ENCODE peak calls at places on chromosomes 11 and 22, in four cellular contexts. V is heart right ventricle, L is fibroblast of lung, G is WERI-Rb-1. P is an unnamed sample.

GRCh38 chr11:89487016-89487415 is 4.2 kb downstream of the NOX4 start:
- DNase-seq in V (no peak), L (peak), G (no peak), P (no peak)

GRCh38 chr11:64742940-64743590 is 877 bp downstream of the RASGRP2 start:
- DNase-seq in V (peak), L (no peak), G (peak), P (peak)

GRCh38 chr11:103737791-103738190 is 298.6 kb upstream of the DDI1 start:
- DNase-seq in V (peak), L (peak), G (no peak), P (peak)

GRCh38 chr11:23990346-23990745 is 506.5 kb upstream of the LUZP2 start:
- DNase-seq in V (no peak), L (no peak), G (no peak), P (no peak)

GRCh38 chr22:44332946-44333345 is 20.2 kb upstream of the SHISAL1 start:
- DNase-seq in V (no peak), L (no peak), G (no peak), P (no peak)

GRCh38 chr11:119807841-119808240 is 78.8 kb upstream of the NECTIN1 start:
- DNase-seq in V (no peak), L (no peak), G (no peak), P (no peak)

GRCh38 chr11:132549001-132549400 is 983.3 kb downstream of the OPCML start:
- DNase-seq in V (no peak), L (peak), G (no peak), P (no peak)

GRCh38 chr11:95989216-95989615 is 65.3 kb upstream of the MTMR2 start:
- DNase-seq in V (no peak), L (no peak), G (no peak), P (no peak)

GRCh38 chr11:11944444-11944843 is 64.0 kb downstream of the DKK3 start:
- DNase-seq in V (no peak), L (no peak), G (no peak), P (no peak)

GRCh38 chr22:36397081-36397766 is 9.5 kb upstream of the MYH9 start:
- DNase-seq in V (no peak), L (peak), G (no peak), P (no peak)

GRCh38 chr11:12598330-12599256 is 75.6 kb upstream of the TEAD1 start:
- DNase-seq in V (no peak), L (peak), G (no peak), P (no peak)

GRCh38 chr22:47175151-47175760 is 412.8 kb downstream of the TBC1D22A start:
- DNase-seq in V (peak), L (no peak), G (peak), P (no peak)

GRCh38 chr11:23539556-23539955 is 679.3 kb upstream of the CCDC179 start:
- DNase-seq in V (no peak), L (peak), G (no peak), P (no peak)

GRCh38 chr11:108568183-108568858 is 25.2 kb downstream of the EXPH5 start:
- DNase-seq in V (peak), L (no peak), G (no peak), P (peak)

GRCh38 chr11:76830639-76831312 is 29.9 kb upstream of the ACER3 start:
- DNase-seq in V (no peak), L (peak), G (peak), P (no peak)

GRCh38 chr11:34002420-34002819 is 49.1 kb upstream of the CAPRIN1 start:
- DNase-seq in V (no peak), L (no peak), G (peak), P (no peak)

GRCh38 chr11:82906236-82906635 is 4.7 kb downstream of the DDIAS start:
- DNase-seq in V (no peak), L (peak), G (no peak), P (no peak)

GRCh38 chr11:75918295-75918694 is 103.3 kb downstream of the UVRAG start:
- DNase-seq in V (no peak), L (no peak), G (no peak), P (no peak)

GRCh38 chr11:24043842-24044241 is 453.0 kb upstream of the LUZP2 start:
- DNase-seq in V (no peak), L (no peak), G (no peak), P (no peak)

GRCh38 chr11:126104420-126104819 is 41.8 kb upstream of the CDON start:
- DNase-seq in V (no peak), L (no peak), G (peak), P (no peak)

GRCh38 chr11:43212279-43212678 is 99.5 kb upstream of the API5 start:
- DNase-seq in V (no peak), L (no peak), G (peak), P (no peak)

GRCh38 chr11:122340607-122341006 is 224.6 kb upstream of the BLID start:
- DNase-seq in V (no peak), L (no peak), G (no peak), P (no peak)

GRCh38 chr11:5367461-5368074 is 16.0 kb upstream of the OR51M1 start:
- DNase-seq in V (no peak), L (peak), G (no peak), P (no peak)

GRCh38 chr11:83063073-83063754 is 8.5 kb downstream of the RAB30 start:
- DNase-seq in V (no peak), L (peak), G (no peak), P (no peak)

GRCh38 chr11:45771194-45771941 is 33.6 kb upstream of the SLC35C1 start:
- DNase-seq in V (peak), L (peak), G (peak), P (peak)

GRCh38 chr11:128779036-128779435 is 85.2 kb downstream of the FLI1 start:
- DNase-seq in V (no peak), L (peak), G (no peak), P (no peak)

GRCh38 chr22:36211237-36211881 is 9.8 kb upstream of the APOL4 start:
- DNase-seq in V (no peak), L (peak), G (no peak), P (no peak)

DNA sequence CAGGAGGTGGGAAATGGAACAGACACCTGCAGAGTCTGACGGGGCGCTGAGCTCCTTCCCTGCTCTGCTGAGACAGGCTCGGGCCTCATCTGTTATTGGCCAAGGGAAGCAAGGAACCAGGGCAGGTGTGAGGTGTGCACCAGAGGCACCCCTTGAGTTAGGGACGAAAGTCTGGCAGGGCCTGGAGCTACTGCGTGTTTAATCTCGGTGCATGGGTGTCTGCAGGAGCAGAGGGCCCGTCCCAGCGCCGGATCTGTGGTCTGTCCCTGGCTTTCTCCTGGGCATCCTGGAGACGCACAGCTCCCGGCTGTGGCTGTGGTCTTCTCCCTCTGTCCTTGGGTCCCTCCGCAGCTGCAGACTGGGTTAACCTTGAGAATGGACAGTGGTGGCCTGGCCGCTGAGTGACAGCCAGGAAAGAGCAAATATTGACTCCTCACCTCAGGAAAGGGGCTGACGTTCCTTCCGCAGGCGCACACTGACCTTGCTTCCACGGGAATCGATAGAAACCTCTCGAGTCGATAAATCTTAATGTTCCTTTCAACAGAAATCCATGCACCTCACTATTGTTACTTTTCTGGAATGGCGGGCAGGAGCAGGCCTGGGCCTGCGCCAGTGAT is 975.6 kb downstream of the BRD1 start:
- DNase-seq in V (no peak), L (no peak), G (no peak), P (no peak)
- H3K27ac ChIP-seq in V (no peak), L (no peak), G (no peak), P (no peak)

GRCh38 chr11:36022891-36023290 is 79.0 kb downstream of the LDLRAD3 start:
- DNase-seq in V (no peak), L (no peak), G (peak), P (no peak)

GRCh38 chr11:36023922-36024321 is 80.1 kb downstream of the LDLRAD3 start:
- DNase-seq in V (no peak), L (peak), G (no peak), P (no peak)

GRCh38 chr11:36027731-36028130 is 83.9 kb downstream of the LDLRAD3 start:
- DNase-seq in V (peak), L (no peak), G (no peak), P (peak)

GRCh38 chr11:36026315-36026968 is 82.6 kb downstream of the LDLRAD3 start:
- DNase-seq in V (no peak), L (no peak), G (no peak), P (no peak)

DNA sequence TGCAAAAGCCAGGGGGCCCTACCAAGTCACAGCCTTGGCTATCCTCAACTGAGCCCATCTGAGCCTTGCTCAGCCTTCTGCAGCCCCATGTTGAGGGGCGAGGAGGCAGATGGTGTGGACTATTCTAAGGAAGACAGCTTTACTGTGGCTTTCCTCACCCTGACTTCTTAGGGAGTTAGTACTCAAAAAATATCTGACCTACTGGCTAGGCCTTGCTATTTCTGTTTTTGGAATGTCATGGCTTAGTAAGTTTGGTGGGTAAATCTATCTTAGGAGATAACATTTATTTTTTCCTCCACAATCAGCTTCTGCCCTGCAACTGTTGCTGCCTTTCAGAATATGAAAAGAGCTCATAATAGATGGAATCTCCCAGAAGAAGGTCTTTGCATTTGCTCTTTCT is 80.9 kb downstream of the LDLRAD3 start:
- DNase-seq in V (no peak), L (no peak), G (peak), P (no peak)
- H3K4me3 ChIP-seq in V (no peak), L (no peak), G (no peak), P (no peak)

DNA sequence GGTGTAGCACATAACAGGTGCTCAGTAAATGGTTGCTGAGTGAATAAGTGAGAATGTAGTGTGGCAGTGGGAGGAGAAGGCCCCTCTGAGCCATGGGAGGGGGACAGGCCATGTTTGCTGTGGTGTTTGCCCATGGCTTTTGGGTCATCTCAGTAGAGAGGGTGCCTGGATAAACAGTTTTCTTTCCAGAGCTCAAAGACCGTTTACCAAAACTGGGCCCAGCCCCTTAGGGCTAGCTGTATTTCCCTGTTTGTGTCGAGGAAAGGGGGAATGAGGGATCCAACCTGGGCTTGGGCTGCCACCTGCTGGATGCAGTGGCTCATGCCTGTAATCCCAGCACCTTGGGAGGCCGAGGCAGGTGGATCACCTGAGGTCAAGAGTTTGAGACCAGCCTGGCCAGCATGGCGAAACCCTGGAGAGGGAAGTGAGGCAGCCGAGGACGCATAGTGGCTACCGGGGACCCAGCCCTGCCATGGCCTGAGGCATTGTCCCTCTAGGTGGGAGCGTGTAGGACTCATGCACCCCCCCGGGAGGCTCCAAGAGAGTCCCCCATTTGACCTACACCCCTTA is 8.7 kb upstream of the LTO1 start:
- DNase-seq in V (no peak), L (no peak), G (peak), P (no peak)
- TF ChIP-seq CTCF in V (peak), L (no peak), G (peak), P (peak)

DNA sequence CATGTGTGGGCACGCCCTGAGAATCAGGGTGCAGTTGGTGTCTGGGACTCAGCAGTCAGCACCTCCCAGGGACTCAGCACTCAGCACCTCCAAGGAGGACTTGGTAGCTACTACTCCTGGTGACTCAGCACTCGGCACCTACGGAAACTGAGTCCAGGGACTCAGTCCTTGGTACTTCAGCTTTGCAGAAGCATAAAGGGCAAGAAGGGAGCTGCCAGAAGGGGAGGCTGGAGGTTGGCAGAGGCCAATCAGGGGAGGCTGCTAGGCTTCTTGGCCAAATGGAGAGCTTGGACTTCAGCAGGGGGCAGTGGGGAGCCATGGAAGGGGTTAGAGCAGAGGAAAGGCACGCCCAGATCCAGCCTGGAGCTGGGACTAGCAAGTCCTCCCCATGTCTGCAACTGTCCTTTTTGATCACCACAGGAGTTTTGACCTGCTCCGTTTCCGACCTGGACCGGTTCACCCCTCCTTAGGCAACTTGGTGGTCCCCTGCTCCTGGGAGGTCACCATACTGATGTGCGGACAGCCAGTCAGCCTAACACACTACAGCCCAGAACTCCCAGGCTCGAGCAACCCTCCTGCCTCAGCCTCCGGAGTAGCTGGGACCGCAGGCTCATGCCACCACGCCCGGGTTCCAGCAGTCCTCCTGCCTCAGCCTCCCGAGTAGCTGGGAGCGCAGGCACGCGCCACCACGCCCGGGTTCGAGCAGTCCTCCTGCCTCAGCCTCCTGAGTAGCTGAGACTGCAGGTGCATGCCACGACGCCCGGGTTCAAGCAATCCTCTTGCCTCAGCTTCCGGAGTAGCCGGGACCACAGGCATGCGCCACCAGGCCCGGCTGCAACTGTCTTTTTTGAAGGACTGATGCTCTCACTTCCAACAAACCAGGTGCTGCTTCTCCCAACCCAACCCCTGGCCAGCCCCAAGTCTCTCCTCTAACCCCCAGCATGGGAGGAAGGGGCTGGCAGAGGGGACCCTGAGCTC is 1.5 kb downstream of the ANO9 start:
- DNase-seq in V (no peak), L (no peak), G (no peak), P (no peak)
- H3K27ac ChIP-seq in V (no peak), L (no peak), G (no peak), P (no peak)

GRCh38 chr11:73072935-73073481 is 69.1 kb downstream of the FCHSD2 start:
- DNase-seq in V (no peak), L (peak), G (no peak), P (no peak)
- H3K4me3 ChIP-seq in V (no peak), L (no peak), G (no peak), P (peak)

GRCh38 chr11:58061813-58062212 is 31.1 kb downstream of the OR6Q1 start:
- DNase-seq in V (no peak), L (peak), G (no peak), P (no peak)

GRCh38 chr11:58060535-58060934 is 29.8 kb downstream of the OR6Q1 start:
- DNase-seq in V (no peak), L (peak), G (no peak), P (no peak)

GRCh38 chr11:58059011-58059358 is 28.2 kb downstream of the OR6Q1 start:
- DNase-seq in V (no peak), L (peak), G (no peak), P (no peak)

GRCh38 chr11:58058276-58059010 is 27.7 kb downstream of the OR6Q1 start:
- DNase-seq in V (peak), L (no peak), G (no peak), P (no peak)

DNA sequence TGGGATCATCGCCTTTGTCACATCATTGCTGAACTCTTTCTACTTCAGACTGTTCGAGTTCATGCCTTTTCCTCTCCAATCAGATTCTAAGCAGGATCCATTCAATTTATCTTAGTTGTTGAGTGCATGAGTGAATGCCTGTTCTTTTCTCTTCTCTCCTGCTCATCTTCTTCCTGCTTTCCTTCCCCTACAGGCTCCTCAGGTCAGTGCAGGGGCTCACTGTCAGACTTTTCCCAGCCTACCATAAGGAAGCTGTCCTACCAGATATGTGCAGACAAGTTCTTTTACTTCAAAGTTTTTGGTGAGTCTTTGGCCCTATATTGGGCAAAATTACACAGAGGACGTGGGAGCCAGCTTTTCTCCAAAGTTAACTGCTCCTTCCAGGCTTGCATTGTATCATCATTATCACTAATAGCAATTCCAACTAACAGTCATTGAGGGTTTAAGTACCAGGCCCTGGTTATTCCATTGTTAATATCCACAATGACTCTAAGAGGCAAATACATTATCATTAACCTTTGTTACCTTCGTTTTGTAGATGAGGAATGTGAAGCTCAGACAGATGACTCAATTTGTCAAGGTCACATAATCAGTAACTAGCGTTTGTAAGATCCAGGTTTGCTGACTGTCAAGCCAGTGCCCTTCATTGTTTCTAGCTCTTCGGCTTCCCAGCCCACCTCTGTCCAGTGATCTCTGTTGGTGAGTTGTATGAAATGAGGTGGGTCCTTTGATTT is 30.4 kb downstream of the OR6Q1 start:
- DNase-seq in V (no peak), L (peak), G (no peak), P (no peak)
- TF ChIP-seq CTCF in V (no peak), L (peak), G (no peak), P (peak)

GRCh38 chr11:86370922-86371614 is 3.6 kb upstream of the CCDC81 start:
- DNase-seq in V (no peak), L (peak), G (no peak), P (no peak)
- H3K27ac ChIP-seq in V (no peak), L (no peak), G (no peak), P (no peak)